ENCODE peak calls at places on chromosome 20, in seven cellular contexts. T, Z, P, B, D, E and H are unnamed samples.

GRCh38 chr20:5528719-5529256 is 212.0 kb upstream of the PROKR2 start:
- DNase-seq in T (peak; percentile 90), Z (peak; percentile 84), P (peak; percentile 61), B (peak; percentile 71), D (peak; percentile 88), E (peak; percentile 93), H (peak; percentile 80)

GRCh38 chr20:3621111-3621510 is 42.1 kb downstream of the GFRA4 start:
- DNase-seq in T (no peak), Z (peak; percentile 41), P (no peak), B (no peak), D (no peak), E (no peak), H (no peak)

GRCh38 chr20:23548408-23548807 is 19.9 kb downstream of the CST9L start:
- DNase-seq in T (no peak), Z (no peak), P (no peak), B (no peak), D (no peak), E (no peak), H (no peak)

GRCh38 chr20:48722737-48723191 is 105.0 kb downstream of the PREX1 start:
- DNase-seq in T (peak; percentile 51), Z (no peak), P (no peak), B (peak; percentile 37), D (peak; percentile 45), E (peak; percentile 34), H (peak; percentile 50)

GRCh38 chr20:46199198-46199597 is 81.1 kb downstream of the CD40 start:
- DNase-seq in T (no peak), Z (peak; percentile 35), P (no peak), B (no peak), D (no peak), E (no peak), H (no peak)

GRCh38 chr20:25058797-25059486 is 1.0 kb upstream of the ACSS1 start:
- DNase-seq in T (peak; percentile 37), Z (no peak), P (no peak), B (no peak), D (peak; percentile 6), E (peak; percentile 44), H (no peak)

GRCh38 chr20:63742381-63743024 is 2.9 kb downstream of the SLC2A4RG start:
- DNase-seq in T (no peak), Z (no peak), P (no peak), B (no peak), D (no peak), E (no peak), H (no peak)

GRCh38 chr20:48827880-48828733 is at the start of gene PREX1:
- DNase-seq in T (peak; percentile 90), Z (peak; percentile 91), P (peak; percentile 82), B (peak; percentile 87), D (peak; percentile 59), E (no peak), H (peak; percentile 65)

GRCh38 chr20:47810116-47810672 is 24.9 kb upstream of the SULF2 start:
- DNase-seq in T (no peak), Z (peak; percentile 56), P (no peak), B (no peak), D (no peak), E (no peak), H (no peak)

GRCh38 chr20:20897922-20898321 is 185.5 kb upstream of the RALGAPA2 start:
- DNase-seq in T (no peak), Z (no peak), P (no peak), B (no peak), D (no peak), E (no peak), H (no peak)

GRCh38 chr20:4720977-4721349 is 746 bp upstream of the PRND start:
- DNase-seq in T (no peak), Z (no peak), P (no peak), B (no peak), D (no peak), E (no peak), H (no peak)

GRCh38 chr20:57435498-57436222 is 44.5 kb downstream of the RBM38 start:
- DNase-seq in T (peak; percentile 97), Z (peak; percentile 50), P (peak; percentile 12), B (peak; percentile 54), D (no peak), E (peak; percentile 99), H (peak; percentile 12)

GRCh38 chr20:34980543-34981213 is 25.0 kb downstream of the MYH7B start:
- DNase-seq in T (no peak), Z (no peak), P (no peak), B (no peak), D (peak; percentile 20), E (no peak), H (no peak)

GRCh38 chr20:25293507-25293906 is 45.6 kb downstream of the PYGB start:
- DNase-seq in T (no peak), Z (no peak), P (no peak), B (no peak), D (no peak), E (no peak), H (no peak)

GRCh38 chr20:21396045-21396893 is 1.1 kb downstream of the NKX2-4 start:
- DNase-seq in T (no peak), Z (no peak), P (no peak), B (peak; percentile 11), D (no peak), E (no peak), H (no peak)

GRCh38 chr20:61849376-61849775 is 216.3 kb downstream of the TAF4 start:
- DNase-seq in T (no peak), Z (no peak), P (no peak), B (no peak), D (no peak), E (no peak), H (no peak)

GRCh38 chr20:58852559-58853271 is at the start of gene GNAS:
- DNase-seq in T (peak; percentile 55), Z (peak; percentile 82), P (peak; percentile 30), B (peak; percentile 53), D (peak; percentile 72), E (peak; percentile 21), H (peak; percentile 39)
- H3K4me3 ChIP-seq in T (no peak within 1 kb of the TSS), Z (peak within 1 kb of the TSS; percentile 52), P (peak within 1 kb of the TSS; percentile 65), B (peak within 1 kb of the TSS; percentile 55), D (peak within 1 kb of the TSS; percentile 82), E (peak within 1 kb of the TSS; percentile 18), H (peak within 1 kb of the TSS; percentile 74)

GRCh38 chr20:59125332-59125731 is 38.3 kb upstream of the ZNF831 start:
- DNase-seq in T (no peak), Z (no peak), P (no peak), B (no peak), D (no peak), E (no peak), H (no peak)
- H3K36me3 ChIP-seq in T (no peaks in the 10 kb centered on the region), Z (no peaks in the 10 kb centered on the region), P (no peaks in the 10 kb centered on the region), B (no peaks in the 10 kb centered on the region), D (no peaks in the 10 kb centered on the region), E (no peaks in the 10 kb centered on the region), H (no peaks in the 10 kb centered on the region)

GRCh38 chr20:30487947-30488926 is 769.2 kb upstream of the DEFB115 start:
- DNase-seq in T (no peak), Z (no peak), P (no peak), B (no peak), D (no peak), E (no peak), H (no peak)
- H3K4me3 ChIP-seq in T (no peak overlapping the region), Z (peak overlapping the region; percentile 36), P (no peak overlapping the region), B (no peak overlapping the region), D (no peak overlapping the region), E (no peak overlapping the region), H (no peak overlapping the region)

GRCh38 chr20:38893485-38894090 is 32.6 kb upstream of the FAM83D start:
- DNase-seq in T (peak; percentile 75), Z (peak; percentile 77), P (peak; percentile 73), B (peak; percentile 88), D (peak; percentile 28), E (peak; percentile 43), H (peak; percentile 37)
- H3K36me3 ChIP-seq in T (no peaks in the 10 kb centered on the region), Z (no peaks in the 10 kb centered on the region), P (peaks cover 11% of the 10 kb centered on the region), B (peaks cover 14% of the 10 kb centered on the region), D (no peaks in the 10 kb centered on the region), E (no peaks in the 10 kb centered on the region), H (no peaks in the 10 kb centered on the region)

GRCh38 chr20:1169224-1169623 is 15.6 kb downstream of the TMEM74B start:
- DNase-seq in T (no peak), Z (no peak), P (no peak), B (no peak), D (no peak), E (no peak), H (no peak)
- H3K4me3 ChIP-seq in T (no peak overlapping the region), Z (no peak overlapping the region), P (no peak overlapping the region), B (no peak overlapping the region), D (no peak overlapping the region), E (no peak overlapping the region), H (no peak overlapping the region)

GRCh38 chr20:36861625-36861874 is 14.4 kb upstream of the TLDC2 start:
- DNase-seq in T (no peak), Z (no peak), P (no peak), B (no peak), D (no peak), E (no peak), H (no peak)
- H3K36me3 ChIP-seq in T (peaks cover 3% of the 10 kb centered on the region), Z (no peaks in the 10 kb centered on the region), P (no peaks in the 10 kb centered on the region), B (no peaks in the 10 kb centered on the region), D (peaks cover 24% of the 10 kb centered on the region), E (no peaks in the 10 kb centered on the region), H (no peaks in the 10 kb centered on the region)

DNA sequence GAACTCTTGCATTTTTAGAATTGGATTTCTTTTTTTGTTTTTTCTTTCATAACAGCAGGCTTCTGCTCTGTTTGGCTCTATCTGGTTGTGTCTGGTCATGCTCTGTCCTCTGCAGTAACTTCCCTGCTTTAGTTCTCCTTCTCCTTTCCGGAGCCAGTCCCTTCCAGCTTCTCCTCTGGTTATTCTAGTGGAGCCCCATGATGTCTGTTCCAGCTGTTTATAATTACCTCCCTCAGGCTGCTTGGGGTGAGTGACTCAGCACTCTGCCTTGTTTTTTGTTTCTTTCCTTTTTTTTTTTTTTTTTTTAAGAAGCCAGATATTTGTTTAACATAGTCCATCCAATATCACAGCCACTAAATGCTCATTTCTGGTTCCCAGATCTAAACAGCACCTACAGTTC is 409.6 kb downstream of the MAFB start:
- DNase-seq in T (no peak), Z (no peak), P (no peak), B (no peak), D (peak; percentile 88), E (no peak), H (peak; percentile 44)
- H3K4me3 ChIP-seq in T (no peak overlapping the region), Z (no peak overlapping the region), P (no peak overlapping the region), B (no peak overlapping the region), D (no peak overlapping the region), E (no peak overlapping the region), H (no peak overlapping the region)